ENCODE peak calls at places on chromosomes 6 and 20, in ten cellular contexts. One of them, this sample, is unnamed.
A peak's percentile ranks its signal among the peaks of the same experiment; 100 is the strongest.

GRCh38 chr6:3266170-3266569 is 7.4 kb downstream of the PSMG4 start:
- DNase-seq in HCT116: no peak
- DNase-seq in HepG2: no peak
- DNase-seq in stomach: no peak
- DNase-seq in vagina: no peak
- DNase-seq in upper lobe of left lung: no peak
- DNase-seq in H1: no peak
- DNase-seq in K562: no peak
- DNase-seq in endothelial cell of umbilical vein: no peak
- DNase-seq in breast epithelium: no peak
- DNase-seq in this sample: no peak

GRCh38 chr6:43907789-43908472 is 137.9 kb downstream of the VEGFA start:
- DNase-seq in HCT116: no peak
- DNase-seq in HepG2: no peak
- DNase-seq in stomach: no peak
- DNase-seq in vagina: no peak
- DNase-seq in upper lobe of left lung: no peak
- DNase-seq in H1: no peak
- DNase-seq in K562: no peak
- DNase-seq in endothelial cell of umbilical vein: no peak
- DNase-seq in breast epithelium: no peak
- DNase-seq in this sample: no peak

GRCh38 chr20:57656252-57656820 is 36.1 kb upstream of the ZBP1 start:
- DNase-seq in HCT116: no peak
- DNase-seq in HepG2: no peak
- DNase-seq in stomach: peak; percentile 17
- DNase-seq in vagina: no peak
- DNase-seq in upper lobe of left lung: peak; percentile 18
- DNase-seq in H1: peak; percentile 42
- DNase-seq in K562: no peak
- DNase-seq in endothelial cell of umbilical vein: no peak
- DNase-seq in breast epithelium: peak; percentile 48
- DNase-seq in this sample: peak; percentile 12

GRCh38 chr20:37565134-37565811 is 37.6 kb upstream of the BLCAP start:
- DNase-seq in HCT116: no peak
- DNase-seq in HepG2: no peak
- DNase-seq in stomach: no peak
- DNase-seq in vagina: peak; percentile 64
- DNase-seq in upper lobe of left lung: no peak
- DNase-seq in H1: no peak
- DNase-seq in K562: no peak
- DNase-seq in endothelial cell of umbilical vein: no peak
- DNase-seq in breast epithelium: no peak
- DNase-seq in this sample: no peak

GRCh38 chr6:162856885-162857284 is 129.1 kb downstream of the PACRG start:
- DNase-seq in HCT116: peak; percentile 29
- DNase-seq in HepG2: peak; percentile 64
- DNase-seq in stomach: no peak
- DNase-seq in vagina: no peak
- DNase-seq in upper lobe of left lung: no peak
- DNase-seq in H1: no peak
- DNase-seq in K562: no peak
- DNase-seq in endothelial cell of umbilical vein: peak; percentile 69
- DNase-seq in breast epithelium: no peak
- DNase-seq in this sample: no peak

GRCh38 chr20:19423097-19423891 is 210.9 kb downstream of the SLC24A3 start:
- DNase-seq in HCT116: no peak
- DNase-seq in HepG2: no peak
- DNase-seq in stomach: no peak
- DNase-seq in vagina: no peak
- DNase-seq in upper lobe of left lung: no peak
- DNase-seq in H1: peak; percentile 45
- DNase-seq in K562: no peak
- DNase-seq in endothelial cell of umbilical vein: no peak
- DNase-seq in breast epithelium: no peak
- DNase-seq in this sample: no peak

GRCh38 chr6:45427632-45428031 is 49.9 kb upstream of the SUPT3H start:
- DNase-seq in HCT116: no peak
- DNase-seq in HepG2: no peak
- DNase-seq in stomach: no peak
- DNase-seq in vagina: no peak
- DNase-seq in upper lobe of left lung: no peak
- DNase-seq in H1: no peak
- DNase-seq in K562: no peak
- DNase-seq in endothelial cell of umbilical vein: no peak
- DNase-seq in breast epithelium: no peak
- DNase-seq in this sample: no peak

GRCh38 chr6:168216741-168217140 is 102.8 kb downstream of the DACT2 start:
- DNase-seq in HCT116: no peak
- DNase-seq in HepG2: no peak
- DNase-seq in stomach: no peak
- DNase-seq in vagina: no peak
- DNase-seq in upper lobe of left lung: no peak
- DNase-seq in H1: no peak
- DNase-seq in K562: no peak
- DNase-seq in endothelial cell of umbilical vein: no peak
- DNase-seq in breast epithelium: no peak
- DNase-seq in this sample: no peak

GRCh38 chr20:38275815-38276550 is 15.4 kb upstream of the KIAA1755 start:
- DNase-seq in HCT116: no peak
- DNase-seq in HepG2: peak; percentile 43
- DNase-seq in stomach: no peak
- DNase-seq in vagina: no peak
- DNase-seq in upper lobe of left lung: peak; percentile 38
- DNase-seq in H1: no peak
- DNase-seq in K562: no peak
- DNase-seq in endothelial cell of umbilical vein: peak; percentile 89
- DNase-seq in breast epithelium: no peak
- DNase-seq in this sample: no peak

GRCh38 chr6:24721461-24722215 is 2.7 kb upstream of the C6orf62 start:
- DNase-seq in HCT116: no peak
- DNase-seq in HepG2: no peak
- DNase-seq in stomach: peak; percentile 87
- DNase-seq in vagina: no peak
- DNase-seq in upper lobe of left lung: peak; percentile 86
- DNase-seq in H1: no peak
- DNase-seq in K562: peak; percentile 80
- DNase-seq in endothelial cell of umbilical vein: no peak
- DNase-seq in breast epithelium: no peak
- DNase-seq in this sample: peak; percentile 34

GRCh38 chr6:63307581-63308246 is 12.1 kb downstream of the LGSN start:
- DNase-seq in HCT116: peak; percentile 47
- DNase-seq in HepG2: peak; percentile 72
- DNase-seq in stomach: no peak
- DNase-seq in vagina: no peak
- DNase-seq in upper lobe of left lung: no peak
- DNase-seq in H1: no peak
- DNase-seq in K562: no peak
- DNase-seq in endothelial cell of umbilical vein: peak; percentile 53
- DNase-seq in breast epithelium: no peak
- DNase-seq in this sample: no peak

GRCh38 chr6:158040051-158040803 is 58.6 kb downstream of the SYNJ2 start:
- DNase-seq in HCT116: peak; percentile 83
- DNase-seq in HepG2: peak; percentile 99
- DNase-seq in stomach: no peak
- DNase-seq in vagina: no peak
- DNase-seq in upper lobe of left lung: no peak
- DNase-seq in H1: no peak
- DNase-seq in K562: peak; percentile 95
- DNase-seq in endothelial cell of umbilical vein: peak; percentile 99
- DNase-seq in breast epithelium: no peak
- DNase-seq in this sample: no peak
- TF ChIP-seq POLR2A in HCT116: no peak
- TF ChIP-seq POLR2A in HepG2: peak; percentile 77
- TF ChIP-seq POLR2A in stomach: no peak
- TF ChIP-seq POLR2A in vagina: no peak
- TF ChIP-seq POLR2A in upper lobe of left lung: no peak
- TF ChIP-seq POLR2A in H1: no peak
- TF ChIP-seq POLR2A in K562: no peak
- TF ChIP-seq POLR2A in endothelial cell of umbilical vein: peak; percentile 89
- TF ChIP-seq POLR2A in breast epithelium: no peak
- TF ChIP-seq POLR2A in this sample: no peak

GRCh38 chr20:59020938-59021551 is 1.8 kb downstream of the TUBB1 start:
- DNase-seq in HCT116: no peak
- DNase-seq in HepG2: no peak
- DNase-seq in stomach: no peak
- DNase-seq in vagina: no peak
- DNase-seq in upper lobe of left lung: no peak
- DNase-seq in H1: no peak
- DNase-seq in K562: peak; percentile 58
- DNase-seq in endothelial cell of umbilical vein: no peak
- DNase-seq in breast epithelium: no peak
- DNase-seq in this sample: no peak
- TF ChIP-seq POLR2AphosphoS5 in HCT116: no peak
- TF ChIP-seq POLR2AphosphoS5 in HepG2: no peak
- TF ChIP-seq POLR2AphosphoS5 in stomach: no peak
- TF ChIP-seq POLR2AphosphoS5 in vagina: no peak
- TF ChIP-seq POLR2AphosphoS5 in upper lobe of left lung: no peak
- TF ChIP-seq POLR2AphosphoS5 in H1: no peak
- TF ChIP-seq POLR2AphosphoS5 in K562: peak; percentile 98
- TF ChIP-seq POLR2AphosphoS5 in endothelial cell of umbilical vein: no peak
- TF ChIP-seq POLR2AphosphoS5 in breast epithelium: no peak
- TF ChIP-seq POLR2AphosphoS5 in this sample: no peak

DNA sequence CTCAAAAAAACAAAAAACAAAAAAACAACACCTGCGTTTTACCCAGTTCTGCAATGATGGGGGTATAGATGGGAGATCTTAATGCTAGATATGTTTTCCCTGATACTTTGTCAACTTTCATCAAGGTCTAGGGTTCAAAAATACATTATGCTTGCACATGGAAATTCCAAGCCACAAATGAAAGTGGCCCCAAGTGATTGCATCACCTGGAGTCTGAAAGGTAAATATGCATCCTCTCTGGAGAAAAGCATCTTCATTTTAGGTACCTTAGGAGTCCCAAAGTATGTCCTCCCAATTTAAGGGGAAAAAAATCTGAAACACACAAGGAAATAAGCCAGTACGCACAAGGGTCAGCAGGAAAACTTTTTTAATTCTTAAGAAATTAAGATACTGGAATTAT is 12.6 kb upstream of the ZC3H12D start:
- DNase-seq in HCT116: no peak
- DNase-seq in HepG2: no peak
- DNase-seq in stomach: no peak
- DNase-seq in vagina: no peak
- DNase-seq in upper lobe of left lung: no peak
- DNase-seq in H1: no peak
- DNase-seq in K562: no peak
- DNase-seq in endothelial cell of umbilical vein: no peak
- DNase-seq in breast epithelium: no peak
- DNase-seq in this sample: no peak
- TF ChIP-seq POLR2A in HCT116: no peak
- TF ChIP-seq POLR2A in HepG2: no peak
- TF ChIP-seq POLR2A in stomach: no peak
- TF ChIP-seq POLR2A in vagina: no peak
- TF ChIP-seq POLR2A in upper lobe of left lung: no peak
- TF ChIP-seq POLR2A in H1: no peak
- TF ChIP-seq POLR2A in K562: no peak
- TF ChIP-seq POLR2A in endothelial cell of umbilical vein: no peak
- TF ChIP-seq POLR2A in breast epithelium: no peak
- TF ChIP-seq POLR2A in this sample: no peak

GRCh38 chr6:40755749-40756452 is 168.7 kb upstream of the LRFN2 start:
- DNase-seq in HCT116: no peak
- DNase-seq in HepG2: no peak
- DNase-seq in stomach: no peak
- DNase-seq in vagina: no peak
- DNase-seq in upper lobe of left lung: no peak
- DNase-seq in H1: no peak
- DNase-seq in K562: no peak
- DNase-seq in endothelial cell of umbilical vein: no peak
- DNase-seq in breast epithelium: no peak
- DNase-seq in this sample: no peak

GRCh38 chr6:40754481-40755045 is 167.4 kb upstream of the LRFN2 start:
- DNase-seq in HCT116: no peak
- DNase-seq in HepG2: no peak
- DNase-seq in stomach: no peak
- DNase-seq in vagina: no peak
- DNase-seq in upper lobe of left lung: no peak
- DNase-seq in H1: peak; percentile 63
- DNase-seq in K562: no peak
- DNase-seq in endothelial cell of umbilical vein: no peak
- DNase-seq in breast epithelium: no peak
- DNase-seq in this sample: no peak

GRCh38 chr6:40755046-40755681 is 168.0 kb upstream of the LRFN2 start:
- DNase-seq in HCT116: no peak
- DNase-seq in HepG2: no peak
- DNase-seq in stomach: no peak
- DNase-seq in vagina: no peak
- DNase-seq in upper lobe of left lung: no peak
- DNase-seq in H1: no peak
- DNase-seq in K562: no peak
- DNase-seq in endothelial cell of umbilical vein: no peak
- DNase-seq in breast epithelium: no peak
- DNase-seq in this sample: no peak

GRCh38 chr6:40763001-40763400 is 175.8 kb upstream of the LRFN2 start:
- DNase-seq in HCT116: no peak
- DNase-seq in HepG2: no peak
- DNase-seq in stomach: peak; percentile 54
- DNase-seq in vagina: no peak
- DNase-seq in upper lobe of left lung: no peak
- DNase-seq in H1: no peak
- DNase-seq in K562: no peak
- DNase-seq in endothelial cell of umbilical vein: no peak
- DNase-seq in breast epithelium: no peak
- DNase-seq in this sample: no peak

GRCh38 chr6:40759259-40759658 is 172.1 kb upstream of the LRFN2 start:
- DNase-seq in HCT116: no peak
- DNase-seq in HepG2: no peak
- DNase-seq in stomach: no peak
- DNase-seq in vagina: no peak
- DNase-seq in upper lobe of left lung: no peak
- DNase-seq in H1: no peak
- DNase-seq in K562: no peak
- DNase-seq in endothelial cell of umbilical vein: no peak
- DNase-seq in breast epithelium: no peak
- DNase-seq in this sample: no peak
- TF ChIP-seq POLR2AphosphoS5 in HCT116: no peak
- TF ChIP-seq POLR2AphosphoS5 in HepG2: no peak
- TF ChIP-seq POLR2AphosphoS5 in stomach: peak; percentile 61
- TF ChIP-seq POLR2AphosphoS5 in vagina: no peak
- TF ChIP-seq POLR2AphosphoS5 in upper lobe of left lung: no peak
- TF ChIP-seq POLR2AphosphoS5 in H1: no peak
- TF ChIP-seq POLR2AphosphoS5 in K562: no peak
- TF ChIP-seq POLR2AphosphoS5 in endothelial cell of umbilical vein: no peak
- TF ChIP-seq POLR2AphosphoS5 in breast epithelium: no peak
- TF ChIP-seq POLR2AphosphoS5 in this sample: no peak

GRCh38 chr6:127775371-127775770 is 125.5 kb downstream of the THEMIS start:
- DNase-seq in HCT116: no peak
- DNase-seq in HepG2: no peak
- DNase-seq in stomach: no peak
- DNase-seq in vagina: no peak
- DNase-seq in upper lobe of left lung: no peak
- DNase-seq in H1: no peak
- DNase-seq in K562: no peak
- DNase-seq in endothelial cell of umbilical vein: no peak
- DNase-seq in breast epithelium: no peak
- DNase-seq in this sample: no peak
- TF ChIP-seq POLR2A in HCT116: no peak
- TF ChIP-seq POLR2A in HepG2: no peak
- TF ChIP-seq POLR2A in stomach: no peak
- TF ChIP-seq POLR2A in vagina: no peak
- TF ChIP-seq POLR2A in upper lobe of left lung: no peak
- TF ChIP-seq POLR2A in H1: no peak
- TF ChIP-seq POLR2A in K562: no peak
- TF ChIP-seq POLR2A in endothelial cell of umbilical vein: no peak
- TF ChIP-seq POLR2A in breast epithelium: no peak
- TF ChIP-seq POLR2A in this sample: no peak

GRCh38 chr6:116557863-116558262 is 4.3 kb downstream of the CALHM4 start:
- DNase-seq in HCT116: peak; percentile 66
- DNase-seq in HepG2: peak; percentile 22
- DNase-seq in stomach: no peak
- DNase-seq in vagina: no peak
- DNase-seq in upper lobe of left lung: no peak
- DNase-seq in H1: no peak
- DNase-seq in K562: no peak
- DNase-seq in endothelial cell of umbilical vein: peak; percentile 62
- DNase-seq in breast epithelium: no peak
- DNase-seq in this sample: no peak
- TF ChIP-seq POLR2AphosphoS5 in HCT116: peak; percentile 41
- TF ChIP-seq POLR2AphosphoS5 in HepG2: no peak
- TF ChIP-seq POLR2AphosphoS5 in stomach: no peak
- TF ChIP-seq POLR2AphosphoS5 in vagina: peak; percentile 31
- TF ChIP-seq POLR2AphosphoS5 in upper lobe of left lung: no peak
- TF ChIP-seq POLR2AphosphoS5 in H1: no peak
- TF ChIP-seq POLR2AphosphoS5 in K562: no peak
- TF ChIP-seq POLR2AphosphoS5 in endothelial cell of umbilical vein: no peak
- TF ChIP-seq POLR2AphosphoS5 in breast epithelium: no peak
- TF ChIP-seq POLR2AphosphoS5 in this sample: no peak

This sample was measured in GM12892.